ENCODE peak calls at places on chromosomes 13 and 19, in four cellular contexts. One of them, this sample, is unnamed.

GRCh38 chr19:13150919-13151604 is 851 bp downstream of the IER2 start:
- DNase-seq in MCF 10A: no peak
- DNase-seq in heart left ventricle: peak; percentile 48
- DNase-seq in GM23248: peak; percentile 41
- DNase-seq in this sample: peak; percentile 32

GRCh38 chr13:40514797-40515196 is 151.6 kb downstream of the FOXO1 start:
- DNase-seq in heart left ventricle: no peak
- DNase-seq in MCF 10A: no peak
- DNase-seq in GM23248: no peak
- DNase-seq in this sample: no peak

GRCh38 chr19:33705090-33705847 is 83.5 kb downstream of the CHST8 start:
- DNase-seq in heart left ventricle: no peak
- DNase-seq in MCF 10A: no peak
- DNase-seq in GM23248: no peak
- DNase-seq in this sample: no peak

GRCh38 chr13:79724348-79725103 is 243.6 kb downstream of the NDFIP2 start:
- DNase-seq in MCF 10A: peak; percentile 6
- DNase-seq in heart left ventricle: no peak
- DNase-seq in GM23248: no peak
- DNase-seq in this sample: peak; percentile 36

GRCh38 chr13:73820688-73821087 is 313.5 kb downstream of the KLF12 start:
- DNase-seq in MCF 10A: no peak
- DNase-seq in heart left ventricle: no peak
- DNase-seq in GM23248: no peak
- DNase-seq in this sample: no peak

GRCh38 chr13:76646946-76647345 is 239.3 kb downstream of the KCTD12 start:
- DNase-seq in GM23248: peak; percentile 57
- DNase-seq in MCF 10A: no peak
- DNase-seq in heart left ventricle: no peak
- DNase-seq in this sample: no peak

GRCh38 chr19:4870025-4870700 is 2.7 kb upstream of the PLIN3 start:
- DNase-seq in MCF 10A: peak; percentile 99
- DNase-seq in heart left ventricle: peak; percentile 82
- DNase-seq in GM23248: peak; percentile 97
- DNase-seq in this sample: peak; percentile 86

GRCh38 chr19:53642381-53643099 is 10.7 kb downstream of the DPRX start:
- DNase-seq in MCF 10A: no peak
- DNase-seq in heart left ventricle: no peak
- DNase-seq in GM23248: no peak
- DNase-seq in this sample: no peak

GRCh38 chr13:32824671-32825070 is 191.6 kb upstream of the KL start:
- DNase-seq in MCF 10A: peak; percentile 78
- DNase-seq in GM23248: peak; percentile 88
- DNase-seq in heart left ventricle: no peak
- DNase-seq in this sample: peak; percentile 87

GRCh38 chr13:40787062-40787461 is 2.3 kb upstream of the SLC25A15 start:
- DNase-seq in heart left ventricle: no peak
- DNase-seq in MCF 10A: no peak
- DNase-seq in GM23248: peak; percentile 61
- DNase-seq in this sample: peak; percentile 10

GRCh38 chr19:39438270-39438934 is 2.7 kb upstream of the RPS16 start:
- DNase-seq in MCF 10A: peak; percentile 56
- DNase-seq in GM23248: peak; percentile 56
- DNase-seq in heart left ventricle: no peak
- DNase-seq in this sample: peak; percentile 35

GRCh38 chr19:2145831-2146241 is 5.5 kb downstream of the AP3D1 start:
- DNase-seq in heart left ventricle: no peak
- DNase-seq in MCF 10A: no peak
- DNase-seq in GM23248: peak; percentile 19
- DNase-seq in this sample: no peak

GRCh38 chr13:28566283-28566682 is 71.4 kb upstream of the FLT1 start:
- DNase-seq in GM23248: no peak
- DNase-seq in MCF 10A: no peak
- DNase-seq in heart left ventricle: no peak
- DNase-seq in this sample: no peak

GRCh38 chr19:10290876-10291553 is 1.3 kb downstream of the ICAM5 start:
- DNase-seq in GM23248: peak; percentile 80
- DNase-seq in MCF 10A: peak; percentile 63
- DNase-seq in heart left ventricle: peak; percentile 54
- DNase-seq in this sample: peak; percentile 80

GRCh38 chr19:17296278-17296677 is 6.9 kb downstream of the ABHD8 start:
- DNase-seq in GM23248: peak; percentile 53
- DNase-seq in MCF 10A: peak; percentile 81
- DNase-seq in heart left ventricle: no peak
- DNase-seq in this sample: peak; percentile 15

GRCh38 chr19:10624585-10624984 is 768 bp upstream of the SLC44A2 start:
- DNase-seq in MCF 10A: no peak
- DNase-seq in heart left ventricle: no peak
- DNase-seq in GM23248: no peak
- DNase-seq in this sample: no peak

GRCh38 chr19:664913-665443 is 2.0 kb upstream of the RNF126 start:
- DNase-seq in GM23248: peak; percentile 79
- DNase-seq in heart left ventricle: peak; percentile 80
- DNase-seq in MCF 10A: peak; percentile 76
- DNase-seq in this sample: peak; percentile 93

GRCh38 chr19:45569619-45570421 is 14.8 kb downstream of the OPA3 start:
- DNase-seq in heart left ventricle: peak; percentile 77
- DNase-seq in MCF 10A: peak; percentile 63
- DNase-seq in GM23248: peak; percentile 68
- DNase-seq in this sample: peak; percentile 62

GRCh38 chr19:17266975-17267788 is at the start of gene BABAM1:
- DNase-seq in heart left ventricle: peak; percentile 98
- DNase-seq in MCF 10A: peak; percentile 99
- DNase-seq in GM23248: peak; percentile 98
- DNase-seq in this sample: peak; percentile 99

This sample was measured in adipocyte.